ENCODE peak calls at places on chromosomes 7 and 10, in seven cellular contexts. M is PC-9; L is H9; X is aorta; T is transverse colon; K is stomach; P is CD8-positive, alpha-beta T cell. D is an unnamed sample.

GRCh38 chr10:14330390-14331071 is at the start of gene FRMD4A:
- DNase-seq in L (peak; percentile 43), K (no peak), M (no peak), X (no peak), P (no peak), T (no peak), D (no peak)

GRCh38 chr10:55169509-55169908 is 368.5 kb upstream of the PCDH15 start:
- DNase-seq in M (no peak), P (no peak), T (no peak), K (no peak), X (no peak), L (no peak), D (no peak)

GRCh38 chr7:148939128-148939747 is 55.1 kb upstream of the EZH2 start:
- DNase-seq in P (no peak), X (no peak), K (no peak), L (no peak), T (no peak), M (no peak), D (no peak)

GRCh38 chr10:63722537-63722936 is 201.3 kb downstream of the REEP3 start:
- DNase-seq in P (no peak), M (peak; percentile 46), T (no peak), K (no peak), L (no peak), X (peak; percentile 75), D (no peak)

GRCh38 chr7:2001601-2002442 is 230.9 kb downstream of the MAD1L1 start:
- DNase-seq in X (peak; percentile 28), M (no peak), L (no peak), K (no peak), P (no peak), T (no peak), D (no peak)

GRCh38 chr7:133481676-133482075 is 228.8 kb downstream of the EXOC4 start:
- DNase-seq in T (no peak), X (no peak), K (no peak), L (no peak), P (no peak), M (no peak), D (no peak)

GRCh38 chr10:53719658-53720057 is 947.1 kb upstream of the MBL2 start:
- DNase-seq in T (no peak), K (no peak), M (no peak), P (no peak), L (no peak), X (no peak), D (no peak)

GRCh38 chr10:79436066-79436849 is 9.2 kb downstream of the ZCCHC24 start:
- DNase-seq in K (no peak), X (no peak), P (no peak), L (no peak), T (no peak), M (no peak), D (no peak)

GRCh38 chr7:157429001-157429679 is 92.3 kb downstream of the DNAJB6 start:
- DNase-seq in T (no peak), L (no peak), X (peak; percentile 10), K (no peak), M (no peak), P (no peak), D (peak; percentile 5)

GRCh38 chr7:69276011-69276729 is 322.1 kb upstream of the AUTS2 start:
- DNase-seq in K (no peak), P (no peak), M (no peak), T (no peak), X (no peak), L (no peak), D (no peak)
- H3K4me1 ChIP-seq in K (no peaks in the 10 kb centered on the region), P (no peaks in the 10 kb centered on the region), M (no peaks in the 10 kb centered on the region), T (no peaks in the 10 kb centered on the region), X (no peaks in the 10 kb centered on the region), L (no peaks in the 10 kb centered on the region), D (no peaks in the 10 kb centered on the region)

GRCh38 chr10:16816142-16816541 is 1.1 kb downstream of the RSU1 start:
- DNase-seq in M (peak; percentile 33), X (no peak), K (no peak), L (no peak), P (no peak), T (no peak), D (no peak)
- H3K4me1 ChIP-seq in M (peaks cover 29% of the 10 kb centered on the region), X (peaks cover 9% of the 10 kb centered on the region), K (peaks cover 16% of the 10 kb centered on the region), L (peaks cover 2% of the 10 kb centered on the region), P (peaks cover 22% of the 10 kb centered on the region), T (peaks cover 18% of the 10 kb centered on the region), D (peaks cover 4% of the 10 kb centered on the region)

DNA sequence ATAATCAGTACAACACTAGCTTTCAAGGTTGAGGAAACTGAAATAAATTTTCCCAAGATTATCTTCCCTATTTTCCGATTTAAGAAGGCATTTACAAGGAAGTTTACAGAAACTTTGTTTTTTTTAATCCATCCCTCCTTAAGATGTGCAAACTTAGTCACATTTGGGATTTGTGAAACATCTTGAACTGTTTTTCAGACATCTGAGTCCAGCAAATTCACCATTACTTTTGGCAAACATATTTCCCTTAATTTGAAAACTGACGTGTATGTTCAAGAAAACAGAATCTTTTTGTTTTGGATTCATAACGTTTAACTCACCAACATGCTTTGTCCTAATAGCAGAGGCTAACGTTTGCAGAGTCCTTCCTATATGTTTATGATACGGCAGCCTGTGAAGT is 19.5 kb downstream of the GLI3 start:
- DNase-seq in P (no peak), T (no peak), X (no peak), K (no peak), M (no peak), L (no peak), D (no peak)
- H3K4me1 ChIP-seq in P (no peaks in the 10 kb centered on the region), T (no peaks in the 10 kb centered on the region), X (no peaks in the 10 kb centered on the region), K (no peaks in the 10 kb centered on the region), M (no peaks in the 10 kb centered on the region), L (peaks cover 15% of the 10 kb centered on the region), D (no peaks in the 10 kb centered on the region)

GRCh38 chr10:119131512-119132240 is 27.8 kb downstream of the DENND10 start:
- DNase-seq in P (peak; percentile 55), X (no peak), L (no peak), K (no peak), M (no peak), T (no peak), D (no peak)

GRCh38 chr10:119135517-119135890 is 30.0 kb downstream of the SFXN4 start:
- DNase-seq in M (no peak), L (no peak), K (no peak), T (no peak), P (no peak), X (no peak), D (no peak)

GRCh38 chr10:119129721-119130120 is 25.8 kb downstream of the DENND10 start:
- DNase-seq in X (no peak), T (no peak), P (no peak), L (no peak), K (no peak), M (no peak), D (no peak)

GRCh38 chr10:119136084-119136483 is 29.4 kb downstream of the SFXN4 start:
- DNase-seq in L (no peak), T (no peak), K (no peak), M (no peak), X (no peak), P (no peak), D (no peak)

GRCh38 chr10:119132521-119133345 is 28.8 kb downstream of the DENND10 start:
- DNase-seq in X (no peak), M (no peak), P (no peak), T (no peak), L (no peak), K (no peak), D (no peak)
- H3K4me1 ChIP-seq in X (no peaks in the 10 kb centered on the region), M (no peaks in the 10 kb centered on the region), P (peaks cover 17% of the 10 kb centered on the region), T (peaks cover 3% of the 10 kb centered on the region), L (no peaks in the 10 kb centered on the region), K (no peaks in the 10 kb centered on the region), D (peaks cover 7% of the 10 kb centered on the region)

DNA sequence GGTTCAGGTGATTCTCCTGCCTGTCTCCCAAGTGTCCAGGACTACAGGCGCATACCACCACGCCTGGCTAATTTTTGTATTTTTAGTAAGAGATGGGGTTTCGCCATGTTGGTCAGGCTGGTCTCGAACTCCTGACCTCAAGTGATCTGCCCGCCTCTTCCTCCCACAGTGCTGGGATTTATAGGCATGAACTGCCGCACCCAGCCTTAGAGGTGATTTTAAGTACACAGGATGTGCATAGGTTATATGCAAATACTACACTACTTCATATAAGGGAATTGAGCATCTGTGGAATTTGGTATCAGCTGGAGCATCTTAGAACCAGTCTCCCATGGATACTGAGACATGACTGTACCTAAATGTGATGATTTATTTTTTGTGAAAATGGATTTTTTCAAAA is 21.0 kb downstream of the WAC start:
- DNase-seq in P (no peak), K (no peak), T (no peak), X (no peak), M (no peak), L (no peak), D (no peak)
- H3K4me1 ChIP-seq in P (peaks cover 78% of the 10 kb centered on the region), K (peaks cover 57% of the 10 kb centered on the region), T (peaks cover 60% of the 10 kb centered on the region), X (peaks cover 6% of the 10 kb centered on the region), M (no peaks in the 10 kb centered on the region), L (no peaks in the 10 kb centered on the region), D (peaks cover 22% of the 10 kb centered on the region)

GRCh38 chr7:5594616-5595544 is 171.2 kb upstream of the TNRC18 start:
- DNase-seq in L (peak; percentile 75), P (no peak), X (peak; percentile 65), M (no peak), T (no peak), K (no peak), D (no peak)
- H3K4me1 ChIP-seq in L (peaks cover 3% of the 10 kb centered on the region), P (peaks cover 33% of the 10 kb centered on the region), X (no peaks in the 10 kb centered on the region), M (peaks cover 67% of the 10 kb centered on the region), T (peaks cover 36% of the 10 kb centered on the region), K (peaks cover 43% of the 10 kb centered on the region), D (peaks cover 40% of the 10 kb centered on the region)